ENCODE peak calls at places on chromosome 2, in eight cellular contexts. Y is GM23338, J is nephron progenitor cell, W is fibroblast of mammary gland, Z is HFFc6, K is HepG2, U is cardiac muscle cell, T is IMR-90. H is an unnamed sample.

GRCh38 chr2:28380185-28380584 is 12.5 kb upstream of the FOSL2 start:
- DNase-seq in Y (no peak), J (no peak), Z (no peak), T (no peak), U (no peak), W (no peak), K (no peak), H (no peak)

GRCh38 chr2:185979546-185980071 is 241.0 kb downstream of the FSIP2 start:
- DNase-seq in W (peak; percentile 72), J (no peak), Z (no peak), U (no peak), T (no peak), Y (peak; percentile 34), K (peak; percentile 5), H (peak; percentile 4)

GRCh38 chr2:10240911-10241610 is 61.6 kb upstream of the HPCAL1 start:
- DNase-seq in U (no peak), K (no peak), W (no peak), T (no peak), J (peak; percentile 2), Z (no peak), Y (no peak), H (no peak)

GRCh38 chr2:197454923-197455322 is 1.6 kb downstream of the COQ10B start:
- DNase-seq in T (no peak), K (no peak), Z (no peak), Y (no peak), J (no peak), U (no peak), W (no peak), H (no peak)

GRCh38 chr2:24538720-24539119 is 47.7 kb downstream of the NCOA1 start:
- DNase-seq in Y (no peak), W (no peak), K (no peak), Z (no peak), U (no peak), J (no peak), T (no peak), H (no peak)

GRCh38 chr2:124884315-124884714 is 859.2 kb downstream of the CNTNAP5 start:
- DNase-seq in W (no peak), T (peak; percentile 28), Y (no peak), K (no peak), Z (no peak), U (no peak), J (no peak), H (no peak)

GRCh38 chr2:132757676-132758075 is 87.7 kb upstream of the LYPD1 start:
- DNase-seq in Z (no peak), Y (no peak), J (no peak), U (no peak), W (no peak), K (no peak), T (peak; percentile 77), H (no peak)

GRCh38 chr2:105641389-105641811 is 103.3 kb upstream of the NCK2 start:
- DNase-seq in K (no peak), Y (no peak), J (no peak), W (no peak), T (no peak), U (no peak), Z (no peak), H (no peak)

GRCh38 chr2:85601771-85602475 is 575 bp downstream of the TMEM150A start:
- DNase-seq in W (no peak), J (peak; percentile 72), U (no peak), T (no peak), Y (peak; percentile 64), Z (peak; percentile 43), K (peak; percentile 61), H (no peak)

GRCh38 chr2:157696036-157696435 is 67.4 kb upstream of the ACVR1C start:
- DNase-seq in U (no peak), Y (no peak), T (peak; percentile 85), Z (peak; percentile 69), K (no peak), W (peak; percentile 18), J (no peak), H (no peak)

GRCh38 chr2:45330617-45331016 is 280.4 kb downstream of the SRBD1 start:
- DNase-seq in U (no peak), J (no peak), W (peak; percentile 67), K (peak; percentile 54), Z (no peak), Y (no peak), T (peak; percentile 37), H (no peak)

GRCh38 chr2:60091311-60091710 is 462.1 kb downstream of the BCL11A start:
- DNase-seq in J (no peak), W (no peak), T (no peak), K (no peak), Y (no peak), Z (no peak), U (no peak), H (no peak)

GRCh38 chr2:228516019-228516418 is 334.5 kb upstream of the SPHKAP start:
- DNase-seq in Z (no peak), Y (no peak), T (no peak), U (no peak), K (no peak), J (no peak), W (no peak), H (no peak)

GRCh38 chr2:157052685-157053224 is 204.8 kb upstream of the GALNT5 start:
- DNase-seq in Y (no peak), Z (peak; percentile 71), T (peak; percentile 87), K (peak; percentile 91), U (no peak), J (no peak), W (peak; percentile 86), H (no peak)

GRCh38 chr2:221896505-221897151 is 324.5 kb upstream of the EPHA4 start:
- DNase-seq in W (peak; percentile 88), J (no peak), Y (peak; percentile 3), Z (no peak), T (peak; percentile 53), U (peak; percentile 9), K (no peak), H (no peak)

GRCh38 chr2:213086566-213086965 is 64.8 kb downstream of the IKZF2 start:
- DNase-seq in T (no peak), J (no peak), Z (no peak), W (no peak), U (peak; percentile 70), Y (peak; percentile 88), K (no peak), H (no peak)

GRCh38 chr2:167240671-167241070 is 352.4 kb downstream of the XIRP2 start:
- DNase-seq in Y (no peak), U (no peak), J (no peak), T (peak; percentile 38), W (peak; percentile 29), K (no peak), Z (no peak), H (no peak)

GRCh38 chr2:37809525-37809924 is 115.6 kb upstream of the RMDN2 start:
- DNase-seq in W (peak; percentile 76), K (no peak), T (peak; percentile 65), J (no peak), Y (peak; percentile 66), Z (peak; percentile 62), U (peak; percentile 46), H (no peak)

GRCh38 chr2:33184026-33184425 is 237.3 kb downstream of the LTBP1 start:
- DNase-seq in K (no peak), W (no peak), Z (no peak), T (no peak), J (no peak), Y (no peak), U (no peak), H (no peak)

GRCh38 chr2:28643911-28644334 is 107.7 kb upstream of the PPP1CB start:
- DNase-seq in U (no peak), J (no peak), Z (peak; percentile 87), K (no peak), W (peak; percentile 85), Y (no peak), T (peak; percentile 72), H (peak; percentile 71)

GRCh38 chr2:225668606-225669266 is 269.2 kb downstream of the NYAP2 start:
- DNase-seq in U (peak; percentile 67), K (peak; percentile 65), Z (peak; percentile 72), W (peak; percentile 83), Y (peak; percentile 69), T (peak; percentile 81), J (peak; percentile 9), H (peak; percentile 24)

GRCh38 chr2:173989160-173989885 is 24.1 kb upstream of the SP3 start:
- DNase-seq in T (no peak), J (no peak), Z (no peak), U (no peak), W (no peak), K (no peak), Y (no peak), H (no peak)
- TF ChIP-seq CTCF in T (no peak), J (no peak), Z (no peak), U (no peak), W (no peak), K (no peak), Y (no peak), H (no peak)

DNA sequence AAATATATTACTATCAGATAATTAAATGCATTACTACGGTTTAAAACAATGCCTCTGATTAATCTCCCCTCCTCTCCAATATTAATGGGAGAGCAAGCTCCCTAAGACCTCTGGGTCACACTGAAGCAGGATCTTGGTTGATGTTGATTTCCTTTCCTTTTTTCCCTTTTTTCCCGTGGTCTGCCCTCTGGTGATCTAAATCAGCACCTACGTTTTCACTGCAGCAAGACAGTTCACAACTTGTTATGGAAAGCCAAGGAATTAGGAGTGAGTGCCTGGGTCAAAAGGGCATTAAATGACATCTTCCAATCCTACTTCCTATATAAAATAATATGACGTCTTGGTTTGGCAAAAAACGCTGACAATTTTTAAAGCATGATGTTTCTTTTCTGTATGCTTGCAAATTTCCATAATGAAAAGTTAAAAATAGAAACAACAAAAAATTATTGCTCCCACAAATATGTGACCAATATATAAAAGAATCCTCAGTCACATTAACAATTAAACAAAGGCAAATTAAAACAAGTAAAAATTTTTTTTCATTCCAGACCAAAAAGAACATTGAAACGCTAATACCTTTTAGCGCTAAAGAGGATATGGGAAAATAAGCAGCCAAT is 7.9 kb upstream of the CFAP36 start:
- DNase-seq in K (peak; percentile 58), Z (peak; percentile 50), T (peak; percentile 50), U (peak; percentile 16), Y (peak; percentile 82), W (peak; percentile 66), J (peak; percentile 22), H (no peak)
- TF ChIP-seq CTCF in K (peak; percentile 77), Z (peak; percentile 74), T (peak; percentile 58), U (peak; percentile 59), Y (peak; percentile 70), W (peak; percentile 67), J (peak; percentile 39), H (peak; percentile 69)

GRCh38 chr2:214960677-214961076 is 151.2 kb upstream of the BARD1 start:
- DNase-seq in U (no peak), T (peak; percentile 1), Z (no peak), J (no peak), W (peak; percentile 14), Y (peak; percentile 8), K (no peak), H (no peak)
- TF ChIP-seq CTCF in U (peak; percentile 25), T (peak; percentile 28), Z (peak; percentile 74), J (no peak), W (peak; percentile 29), Y (peak; percentile 45), K (no peak), H (peak; percentile 7)

DNA sequence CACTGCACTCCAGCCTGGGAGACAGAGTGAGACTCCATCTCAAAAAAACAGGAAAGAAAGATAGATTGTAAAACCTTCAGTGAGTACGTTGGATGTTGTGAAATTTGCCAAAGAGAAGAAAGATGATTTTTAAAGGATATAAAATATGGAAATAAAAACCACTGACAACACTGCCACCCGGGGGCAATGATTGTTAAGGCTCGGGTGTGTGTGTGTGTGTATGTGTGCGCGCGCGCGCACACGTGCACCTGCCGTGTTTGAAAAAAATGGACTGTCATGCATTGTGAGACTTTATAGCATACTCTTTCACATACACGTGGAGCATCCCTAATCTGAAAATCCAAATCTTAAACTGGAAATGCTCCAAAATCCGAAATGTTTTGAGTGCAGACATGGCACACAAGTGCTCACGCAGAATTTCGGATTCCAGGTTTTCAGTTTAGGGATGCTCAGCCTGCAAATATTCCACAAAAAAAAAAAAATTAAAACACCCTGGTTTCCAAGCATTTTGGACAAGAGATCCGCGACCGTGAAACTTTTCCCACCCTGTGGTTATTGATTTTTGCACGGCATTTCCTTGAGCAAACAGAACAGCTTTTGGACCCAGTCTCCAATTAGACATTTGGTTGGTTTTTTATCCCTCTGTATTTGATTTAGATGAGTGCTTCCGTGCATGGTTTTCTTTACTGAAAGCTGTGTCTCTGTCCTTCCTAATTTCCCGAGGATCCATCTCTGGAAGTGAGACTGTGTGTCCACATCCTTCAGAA is 269.2 kb downstream of the AGAP1 start:
- DNase-seq in K (peak; percentile 47), U (no peak), T (no peak), W (no peak), Z (no peak), Y (no peak), J (no peak), H (no peak)
- TF ChIP-seq CTCF in K (peak; percentile 24), U (no peak), T (no peak), W (no peak), Z (peak; percentile 42), Y (no peak), J (no peak), H (no peak)

H was measured in BJ.